ENCODE peak calls at places on chromosome 6, in six cellular contexts. O, Z, C, W, V and X are unnamed samples.

GRCh38 chr6:43171284-43172126 is 436 bp downstream of the SRF start:
- DNase-seq in W (no peak), C (peak; percentile 70), V (no peak), Z (no peak), O (no peak), X (no peak)

GRCh38 chr6:71619836-71620235 is 266.5 kb upstream of the RIMS1 start:
- DNase-seq in O (no peak), V (no peak), Z (no peak), W (no peak), C (no peak), X (no peak)

GRCh38 chr6:117352466-117353081 is 73.2 kb downstream of the ROS1 start:
- DNase-seq in W (peak; percentile 24), V (peak; percentile 14), O (peak; percentile 35), C (peak; percentile 50), Z (peak; percentile 53), X (no peak)

GRCh38 chr6:29723666-29724588 is 693 bp downstream of the HLA-F start:
- DNase-seq in V (no peak), C (no peak), O (no peak), W (no peak), Z (peak; percentile 80), X (no peak)

GRCh38 chr6:121838842-121839241 is 403.4 kb downstream of the GJA1 start:
- DNase-seq in C (no peak), O (peak; percentile 89), W (no peak), Z (no peak), V (peak; percentile 96), X (no peak)

GRCh38 chr6:11215773-11216172 is 16.7 kb downstream of the NEDD9 start:
- DNase-seq in Z (no peak), V (no peak), C (no peak), W (no peak), O (no peak), X (no peak)

GRCh38 chr6:165663283-165663735 is 268 bp upstream of the PDE10A start:
- DNase-seq in Z (peak; percentile 70), W (no peak), V (peak; percentile 12), C (no peak), O (peak; percentile 48), X (no peak)

GRCh38 chr6:138817799-138818198 is 21.9 kb downstream of the ECT2L start:
- DNase-seq in O (peak; percentile 100), W (peak; percentile 99), Z (peak; percentile 91), C (no peak), V (peak; percentile 100), X (no peak)

GRCh38 chr6:111211411-111212030 is 124.2 kb downstream of the SLC16A10 start:
- DNase-seq in W (no peak), C (no peak), O (no peak), Z (no peak), V (no peak), X (no peak)

GRCh38 chr6:31630177-31630934 is 9.8 kb downstream of the PRRC2A start:
- DNase-seq in Z (no peak), V (no peak), W (no peak), O (peak; percentile 1), C (no peak), X (no peak)

GRCh38 chr6:131730264-131730663 is 19.4 kb upstream of the CTAGE9 start:
- DNase-seq in V (no peak), W (no peak), O (no peak), Z (no peak), C (no peak), X (no peak)

GRCh38 chr6:28769626-28770402 is 154.0 kb downstream of the TRIM27 start:
- DNase-seq in Z (peak; percentile 61), V (peak; percentile 72), O (peak; percentile 65), C (no peak), W (no peak), X (no peak)

GRCh38 chr6:30970946-30971345 is 12.6 kb upstream of the MUC21 start:
- DNase-seq in C (no peak), Z (no peak), V (peak; percentile 8), O (peak; percentile 47), W (no peak), X (no peak)

GRCh38 chr6:12065321-12066140 is 53.4 kb downstream of the HIVEP1 start:
- DNase-seq in V (no peak), Z (peak; percentile 37), O (no peak), W (no peak), C (peak; percentile 84), X (no peak)

GRCh38 chr6:33384581-33385020 is 7.0 kb upstream of the KIFC1 start:
- DNase-seq in W (peak; percentile 72), O (peak; percentile 67), Z (peak; percentile 72), V (peak; percentile 62), C (peak; percentile 37), X (no peak)

GRCh38 chr6:39295538-39295937 is 18.7 kb downstream of the KCNK17 start:
- DNase-seq in W (no peak), C (no peak), Z (no peak), O (no peak), V (no peak), X (no peak)

GRCh38 chr6:116431964-116432595 is 29.1 kb upstream of the CALHM6 start:
- DNase-seq in W (no peak), C (no peak), O (no peak), Z (peak; percentile 77), V (no peak), X (peak; percentile 31)

GRCh38 chr6:161374971-161375873 is 101.4 kb upstream of the AGPAT4 start:
- DNase-seq in W (no peak), Z (peak; percentile 67), C (peak; percentile 49), V (peak; percentile 54), O (peak; percentile 49), X (no peak)

GRCh38 chr6:25250878-25251277 is 28.3 kb upstream of the CARMIL1 start:
- DNase-seq in O (peak; percentile 96), C (no peak), W (peak; percentile 21), V (peak; percentile 97), Z (no peak), X (no peak)

GRCh38 chr6:51509597-51509996 is 577.8 kb downstream of the PKHD1 start:
- DNase-seq in O (no peak), W (no peak), Z (no peak), C (no peak), V (no peak), X (no peak)

GRCh38 chr6:140062042-140063041 is 687.9 kb upstream of the CITED2 start:
- DNase-seq in W (no peak), C (no peak), O (peak; percentile 97), Z (no peak), V (peak; percentile 82), X (no peak)

GRCh38 chr6:36821581-36822335 is 17.5 kb downstream of the CPNE5 start:
- DNase-seq in V (peak; percentile 20), Z (no peak), O (peak; percentile 34), C (no peak), W (no peak), X (no peak)

GRCh38 chr6:144262470-144263369 is 22.4 kb upstream of the UTRN start:
- DNase-seq in V (no peak), Z (no peak), W (no peak), O (no peak), C (no peak), X (no peak)

GRCh38 chr6:138428943-138429616 is 25.1 kb downstream of the HEBP2 start:
- DNase-seq in O (peak; percentile 39), W (peak; percentile 21), V (peak; percentile 24), C (peak; percentile 77), Z (peak; percentile 75), X (no peak)

GRCh38 chr6:138765896-138766487 is 7.6 kb upstream of the CCDC28A start:
- DNase-seq in W (peak; percentile 29), Z (peak; percentile 60), O (peak; percentile 17), V (peak; percentile 20), C (peak; percentile 77), X (no peak)

GRCh38 chr6:135581211-135581610 is 83.7 kb upstream of the AHI1 start:
- DNase-seq in C (no peak), V (no peak), O (no peak), Z (peak; percentile 76), W (no peak), X (peak; percentile 7)

GRCh38 chr6:125647391-125647790 is 102.0 kb upstream of the HEY2 start:
- DNase-seq in C (no peak), O (no peak), Z (no peak), V (no peak), W (no peak), X (no peak)

GRCh38 chr6:8181162-8181909 is 79.0 kb upstream of the EEF1E1 start:
- DNase-seq in V (no peak), C (no peak), W (no peak), O (no peak), Z (no peak), X (no peak)

GRCh38 chr6:13702809-13703302 is 8.8 kb downstream of the RANBP9 start:
- DNase-seq in V (no peak), O (no peak), Z (no peak), W (no peak), C (peak; percentile 47), X (no peak)

DNA sequence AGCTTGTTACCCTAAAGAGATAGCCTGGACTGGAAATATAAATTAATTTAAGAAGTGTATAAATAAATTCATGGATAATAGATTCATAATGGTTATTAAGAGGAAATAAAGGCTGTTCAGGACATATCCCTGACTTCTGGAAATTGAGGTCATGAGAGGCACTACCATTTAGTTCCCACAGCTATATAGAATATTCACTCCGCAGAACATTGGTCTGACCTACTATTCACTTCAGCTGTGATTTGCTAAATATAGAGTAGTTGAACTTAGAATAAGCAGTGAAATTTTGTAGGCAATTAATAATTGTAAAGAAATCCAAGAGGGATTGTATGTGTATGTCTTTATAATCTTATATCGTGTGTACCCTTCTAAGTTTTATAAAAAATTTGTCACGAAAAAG is 112.8 kb downstream of the ARID1B start:
- DNase-seq in Z (no peak), V (no peak), C (no peak), W (no peak), O (no peak), X (no peak)
- H3K4me1 ChIP-seq in Z (peaks cover 55% of the 10 kb centered on the region), V (no peaks in the 10 kb centered on the region), C (peaks cover 74% of the 10 kb centered on the region), W (no peaks in the 10 kb centered on the region), O (no peaks in the 10 kb centered on the region), X (peaks cover 4% of the 10 kb centered on the region)

GRCh38 chr6:163137504-163137903 is 277.0 kb upstream of the QKI start:
- DNase-seq in C (no peak), W (no peak), V (no peak), O (no peak), Z (no peak), X (no peak)
- H3K27ac ChIP-seq in C (no peak overlapping the region), W (no peak overlapping the region), V (no peak overlapping the region), O (no peak overlapping the region), Z (no peak overlapping the region), X (no peak overlapping the region)

GRCh38 chr6:21163110-21163837 is 430.3 kb upstream of the SOX4 start:
- DNase-seq in V (peak; percentile 56), Z (no peak), W (peak; percentile 6), O (peak; percentile 63), C (no peak), X (no peak)
- H3K4me1 ChIP-seq in V (no peaks in the 10 kb centered on the region), Z (peaks cover under 1% of the 10 kb centered on the region), W (peaks cover 28% of the 10 kb centered on the region), O (no peaks in the 10 kb centered on the region), C (no peaks in the 10 kb centered on the region), X (no peaks in the 10 kb centered on the region)

DNA sequence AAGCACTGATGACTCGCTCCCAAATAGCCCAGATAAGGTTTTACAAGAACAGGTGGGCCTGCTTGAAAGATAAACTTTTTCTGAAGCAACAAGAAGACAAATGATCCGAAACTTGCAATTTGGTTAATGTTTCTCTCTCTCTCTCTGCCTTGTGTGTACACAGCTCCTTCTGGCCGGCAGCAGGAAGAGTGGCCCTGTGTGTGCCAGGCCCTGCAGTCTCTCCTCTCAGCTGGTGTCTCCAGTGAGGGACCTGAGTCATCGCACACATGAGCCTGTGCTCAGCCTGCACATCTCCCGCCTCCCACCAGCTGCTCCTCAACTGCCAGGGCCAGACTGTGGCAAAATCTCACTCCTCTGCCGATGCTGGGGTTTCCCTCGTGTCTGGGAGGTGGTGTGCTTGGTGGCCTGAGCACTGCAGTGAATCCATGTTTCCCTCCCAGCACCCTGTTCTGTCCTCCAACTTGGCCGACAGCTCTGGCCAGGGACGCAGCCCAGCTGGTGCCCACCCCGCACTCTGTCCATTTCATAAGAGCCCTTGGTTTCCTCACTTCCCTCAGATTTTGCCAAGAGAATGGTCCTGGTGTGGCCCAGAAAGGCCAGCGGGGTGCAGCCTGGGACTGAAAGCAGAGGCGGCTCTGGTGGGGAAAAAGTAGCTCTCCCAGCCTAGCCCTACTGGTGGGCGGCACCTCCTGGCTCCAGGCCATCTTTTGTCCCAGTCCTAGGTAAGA is 49.4 kb downstream of the ERMARD start:
- DNase-seq in V (peak; percentile 65), O (peak; percentile 43), W (peak; percentile 13), C (no peak), Z (no peak), X (no peak)
- H3K27ac ChIP-seq in V (no peak overlapping the region), O (no peak overlapping the region), W (peak overlapping the region; percentile 6), C (no peak overlapping the region), Z (no peak overlapping the region), X (no peak overlapping the region)